ENCODE peak calls at places on chromosomes 12 and 14, in six cellular contexts. S, I, H, K, U and R are unnamed samples.

GRCh38 chr14:68786491-68787234 is 6.2 kb downstream of the ZFP36L1 start:
- DNase-seq in S (no peak), I (no peak), H (no peak), K (peak), U (no peak), R (no peak)

GRCh38 chr12:113757223-113758002 is 208.7 kb downstream of the RBM19 start:
- DNase-seq in S (no peak), I (no peak), H (no peak), K (no peak), U (peak), R (no peak)

GRCh38 chr12:131348226-131349010 is 362.5 kb upstream of the SFSWAP start:
- DNase-seq in S (no peak), I (no peak), H (no peak), K (no peak), U (no peak), R (no peak)

GRCh38 chr14:93691042-93691780 is 97.1 kb downstream of the PRIMA1 start:
- DNase-seq in S (no peak), I (no peak), H (no peak), K (no peak), U (no peak), R (no peak)

GRCh38 chr12:2009623-2010022 is 5.4 kb upstream of the DCP1B start:
- DNase-seq in S (no peak), I (no peak), H (no peak), K (no peak), U (no peak), R (no peak)

GRCh38 chr12:11741434-11742092 is 92.1 kb downstream of the ETV6 start:
- DNase-seq in S (no peak), I (no peak), H (no peak), K (no peak), U (no peak), R (no peak)

GRCh38 chr14:90693413-90693812 is 122.8 kb downstream of the TTC7B start:
- DNase-seq in S (no peak), I (no peak), H (no peak), K (no peak), U (peak), R (no peak)

GRCh38 chr12:5718680-5719079 is 226.4 kb downstream of the ANO2 start:
- DNase-seq in S (no peak), I (no peak), H (no peak), K (no peak), U (no peak), R (no peak)

GRCh38 chr14:95024380-95024779 is 132.9 kb downstream of the DICER1 start:
- DNase-seq in S (no peak), I (no peak), H (no peak), K (no peak), U (no peak), R (no peak)

GRCh38 chr12:57236925-57237652 is 7.6 kb downstream of the SHMT2 start:
- DNase-seq in S (no peak), I (no peak), H (no peak), K (no peak), U (no peak), R (no peak)

GRCh38 chr12:112837629-112838191 is 46.2 kb downstream of the RPH3A start:
- DNase-seq in S (no peak), I (peak), H (no peak), K (peak), U (no peak), R (no peak)

GRCh38 chr12:51911788-51912711 is 4.7 kb downstream of the ACVRL1 start:
- DNase-seq in S (no peak), I (no peak), H (no peak), K (no peak), U (no peak), R (no peak)

GRCh38 chr14:22505751-22506710 is 83.0 kb downstream of the DAD1 start:
- DNase-seq in S (no peak), I (no peak), H (no peak), K (no peak), U (no peak), R (no peak)

GRCh38 chr14:68794856-68795601 is 2.2 kb upstream of the ZFP36L1 start:
- DNase-seq in S (peak), I (no peak), H (no peak), K (peak), U (no peak), R (peak)

GRCh38 chr14:50550294-50550693 is 9.7 kb upstream of the ATL1 start:
- DNase-seq in S (no peak), I (no peak), H (no peak), K (no peak), U (no peak), R (no peak)

GRCh38 chr12:91538418-91538817 is 355.8 kb upstream of the DCN start:
- DNase-seq in S (no peak), I (no peak), H (no peak), K (no peak), U (no peak), R (no peak)

GRCh38 chr14:102654298-102654697 is 61.8 kb downstream of the RCOR1 start:
- DNase-seq in S (no peak), I (no peak), H (no peak), K (no peak), U (no peak), R (no peak)

GRCh38 chr14:100577986-100578431 is 9.2 kb downstream of the BEGAIN start:
- DNase-seq in S (no peak), I (no peak), H (no peak), K (no peak), U (no peak), R (no peak)

GRCh38 chr14:32623300-32624093 is 294.4 kb downstream of the AKAP6 start:
- DNase-seq in S (no peak), I (peak), H (no peak), K (peak), U (no peak), R (no peak)

GRCh38 chr12:53213348-53213747 is 6.3 kb upstream of the ITGB7 start:
- DNase-seq in S (peak), I (no peak), H (peak), K (peak), U (peak), R (no peak)

GRCh38 chr14:77204457-77204796 is 22.8 kb downstream of the TMEM63C start:
- DNase-seq in S (no peak), I (no peak), H (no peak), K (no peak), U (peak), R (no peak)

GRCh38 chr14:83860757-83861156 is 1669.2 kb upstream of the FLRT2 start:
- DNase-seq in S (no peak), I (no peak), H (no peak), K (no peak), U (no peak), R (no peak)

GRCh38 chr14:80468331-80469122 is 257.2 kb upstream of the DIO2 start:
- DNase-seq in S (no peak), I (no peak), H (no peak), K (no peak), U (no peak), R (no peak)

GRCh38 chr12:90953956-90954421 is 987 bp downstream of the CCER1 start:
- DNase-seq in S (no peak), I (no peak), H (no peak), K (no peak), U (no peak), R (no peak)

GRCh38 chr12:102459314-102459713 is 21.0 kb downstream of the IGF1 start:
- DNase-seq in S (no peak), I (no peak), H (no peak), K (no peak), U (no peak), R (no peak)

GRCh38 chr14:89027097-89027740 is 202.8 kb downstream of the TTC8 start:
- DNase-seq in S (peak), I (no peak), H (peak), K (peak), U (no peak), R (no peak)

GRCh38 chr12:88958153-88958552 is 377.9 kb upstream of the KITLG start:
- DNase-seq in S (no peak), I (no peak), H (no peak), K (no peak), U (no peak), R (no peak)

GRCh38 chr14:63795532-63795931 is 57.3 kb upstream of the SYNE2 start:
- DNase-seq in S (no peak), I (no peak), H (no peak), K (no peak), U (no peak), R (no peak)

GRCh38 chr12:104242546-104243206 is 27.1 kb downstream of the TXNRD1 start:
- DNase-seq in S (no peak), I (no peak), H (no peak), K (no peak), U (no peak), R (no peak)

GRCh38 chr14:57492859-57493258 is 798 bp downstream of the CCDC198 start:
- DNase-seq in S (no peak), I (peak), H (no peak), K (peak), U (no peak), R (no peak)

GRCh38 chr12:38930994-38931393 is 25.6 kb upstream of the CPNE8 start:
- DNase-seq in S (no peak), I (no peak), H (no peak), K (no peak), U (no peak), R (no peak)

GRCh38 chr12:131137836-131138637 is 184.3 kb downstream of the ADGRD1 start:
- DNase-seq in S (no peak), I (no peak), H (no peak), K (no peak), U (no peak), R (no peak)